ENCODE peak calls at places on chromosomes 16 and 17, in eight cellular contexts. T is OCI-LY7, Q is AG10803, O is fibroblast of lung, Y is breast epithelium, K is fibroblast of mammary gland, M is heart left ventricle, F is cardiac muscle cell. L is an unnamed sample.

GRCh38 chr17:1904273-1905052 is 74.7 kb downstream of the RPA1 start:
- DNase-seq in T (peak; percentile 88), Q (no peak), O (no peak), Y (no peak), K (no peak), M (no peak), F (no peak), L (peak; percentile 42)

GRCh38 chr17:50338645-50339044 is 7.3 kb upstream of the XYLT2 start:
- DNase-seq in T (no peak), Q (no peak), O (no peak), Y (no peak), K (no peak), M (no peak), F (no peak), L (no peak)

GRCh38 chr16:84013787-84014569 is 28.6 kb downstream of the SLC38A8 start:
- DNase-seq in T (peak; percentile 98), Q (no peak), O (peak; percentile 33), Y (no peak), K (peak; percentile 58), M (no peak), F (peak; percentile 41), L (peak; percentile 74)

GRCh38 chr16:84284168-84284722 is 10.4 kb upstream of the WFDC1 start:
- DNase-seq in T (no peak), Q (peak; percentile 48), O (no peak), Y (no peak), K (peak; percentile 60), M (peak; percentile 42), F (peak; percentile 61), L (no peak)

GRCh38 chr16:17301593-17302135 is 169.1 kb downstream of the XYLT1 start:
- DNase-seq in T (peak; percentile 99), Q (no peak), O (no peak), Y (no peak), K (no peak), M (no peak), F (no peak), L (peak; percentile 98)

GRCh38 chr17:78844301-78845005 is 3.8 kb upstream of the USP36 start:
- DNase-seq in T (no peak), Q (peak; percentile 48), O (peak; percentile 34), Y (no peak), K (peak; percentile 28), M (no peak), F (peak; percentile 24), L (no peak)

GRCh38 chr17:62980842-62981241 is 14.8 kb downstream of the TANC2 start:
- DNase-seq in T (no peak), Q (no peak), O (no peak), Y (no peak), K (no peak), M (no peak), F (no peak), L (no peak)

GRCh38 chr16:56936950-56937349 is 5.0 kb downstream of the HERPUD1 start:
- DNase-seq in T (no peak), Q (no peak), O (no peak), Y (no peak), K (no peak), M (no peak), F (no peak), L (no peak)

GRCh38 chr17:53227101-53227500 is 595.6 kb upstream of the KIF2B start:
- DNase-seq in T (no peak), Q (no peak), O (no peak), Y (no peak), K (no peak), M (no peak), F (no peak), L (no peak)

GRCh38 chr17:63387941-63388340 is 58.2 kb downstream of the CYB561 start:
- DNase-seq in T (no peak), Q (no peak), O (no peak), Y (no peak), K (no peak), M (no peak), F (no peak), L (no peak)

GRCh38 chr16:638034-638543 is 2.0 kb upstream of the METTL26 start:
- DNase-seq in T (no peak), Q (no peak), O (no peak), Y (no peak), K (no peak), M (no peak), F (no peak), L (no peak)

GRCh38 chr17:38542286-38542685 is 63.5 kb downstream of the SRCIN1 start:
- DNase-seq in T (no peak), Q (no peak), O (no peak), Y (no peak), K (no peak), M (no peak), F (no peak), L (no peak)

GRCh38 chr17:41452276-41452675 is 11.5 kb upstream of the KRT38 start:
- DNase-seq in T (no peak), Q (no peak), O (no peak), Y (no peak), K (no peak), M (no peak), F (no peak), L (no peak)

GRCh38 chr17:4327638-4328037 is 38.8 kb downstream of the UBE2G1 start:
- DNase-seq in T (no peak), Q (peak; percentile 81), O (peak; percentile 92), Y (no peak), K (peak; percentile 92), M (no peak), F (no peak), L (no peak)

GRCh38 chr16:3938843-3939624 is 58.5 kb upstream of the CREBBP start:
- DNase-seq in T (peak; percentile 52), Q (peak; percentile 91), O (peak; percentile 88), Y (peak; percentile 45), K (no peak), M (peak; percentile 53), F (peak; percentile 91), L (no peak)

GRCh38 chr17:73342549-73343167 is 30.9 kb upstream of the CDC42EP4 start:
- DNase-seq in T (no peak), Q (peak; percentile 65), O (peak; percentile 74), Y (no peak), K (peak; percentile 61), M (no peak), F (peak; percentile 74), L (no peak)

GRCh38 chr16:50939356-50939755 is 197.5 kb downstream of the CYLD start:
- DNase-seq in T (no peak), Q (no peak), O (no peak), Y (no peak), K (no peak), M (no peak), F (no peak), L (no peak)

GRCh38 chr16:11672206-11673090 is 4.2 kb downstream of the SNN start:
- DNase-seq in T (peak; percentile 83), Q (no peak), O (no peak), Y (no peak), K (no peak), M (peak; percentile 55), F (no peak), L (no peak)

GRCh38 chr16:46743232-46743719 is 4.9 kb downstream of the MYLK3 start:
- DNase-seq in T (peak; percentile 86), Q (peak; percentile 63), O (peak; percentile 51), Y (no peak), K (peak; percentile 8), M (no peak), F (peak; percentile 82), L (no peak)

GRCh38 chr17:7777017-7777416 is 57.0 kb upstream of the KDM6B start:
- DNase-seq in T (no peak), Q (no peak), O (no peak), Y (no peak), K (no peak), M (no peak), F (no peak), L (no peak)

GRCh38 chr17:7781467-7781866 is 52.5 kb upstream of the KDM6B start:
- DNase-seq in T (peak; percentile 12), Q (peak; percentile 6), O (peak; percentile 54), Y (no peak), K (no peak), M (no peak), F (peak; percentile 32), L (peak; percentile 30)

GRCh38 chr17:7780736-7781135 is 53.3 kb upstream of the KDM6B start:
- DNase-seq in T (no peak), Q (no peak), O (no peak), Y (no peak), K (no peak), M (no peak), F (no peak), L (no peak)

GRCh38 chr17:7786866-7787265 is 47.2 kb upstream of the KDM6B start:
- DNase-seq in T (no peak), Q (no peak), O (no peak), Y (no peak), K (no peak), M (no peak), F (no peak), L (no peak)

DNA sequence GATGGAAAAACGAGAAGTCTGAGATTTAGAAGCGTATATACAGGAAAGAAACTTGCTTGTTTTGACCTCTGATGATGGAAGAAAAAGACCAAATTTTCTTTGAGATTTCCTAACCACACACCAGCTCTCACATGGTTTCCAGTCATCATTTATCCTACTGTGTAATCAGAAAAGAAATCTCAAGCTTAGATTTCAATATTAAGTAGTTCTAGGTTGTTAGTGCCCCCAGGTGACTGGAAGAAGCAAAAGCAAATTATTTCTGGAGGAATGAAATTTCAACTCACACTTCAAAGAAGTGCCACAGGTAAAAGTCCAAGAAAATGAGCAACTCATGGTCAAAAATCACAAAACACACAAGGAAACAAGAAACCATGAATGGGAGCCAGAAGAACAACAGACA is 51.8 kb upstream of the KDM6B start:
- DNase-seq in T (no peak), Q (peak; percentile 42), O (peak; percentile 45), Y (no peak), K (peak; percentile 62), M (no peak), F (peak; percentile 60), L (no peak)
- TF ChIP-seq CTCF in T (peak; percentile 62), Q (peak; percentile 57), O (peak; percentile 40), Y (no peak), K (peak; percentile 41), M (no peak), F (peak; percentile 35), L (peak; percentile 2)

GRCh38 chr17:80783971-80784370 is 207.7 kb upstream of the CHMP6 start:
- DNase-seq in T (no peak), Q (peak; percentile 58), O (no peak), Y (peak; percentile 28), K (no peak), M (no peak), F (no peak), L (no peak)
- H3K4me3 ChIP-seq in T (no peak overlapping the region), Q (no peak overlapping the region), O (no peak overlapping the region), Y (no peak overlapping the region), K (no peak overlapping the region), M (no peak overlapping the region), F (no peak overlapping the region), L (no peak overlapping the region)

GRCh38 chr16:67013823-67014640 is 14.9 kb upstream of the CBFB start:
- DNase-seq in T (peak; percentile 66), Q (peak; percentile 54), O (peak; percentile 48), Y (peak; percentile 75), K (peak; percentile 47), M (peak; percentile 88), F (peak; percentile 89), L (no peak)
- TF ChIP-seq CTCF in T (peak; percentile 35), Q (no peak), O (no peak), Y (peak; percentile 19), K (no peak), M (peak; percentile 18), F (no peak), L (peak; percentile 28)

DNA sequence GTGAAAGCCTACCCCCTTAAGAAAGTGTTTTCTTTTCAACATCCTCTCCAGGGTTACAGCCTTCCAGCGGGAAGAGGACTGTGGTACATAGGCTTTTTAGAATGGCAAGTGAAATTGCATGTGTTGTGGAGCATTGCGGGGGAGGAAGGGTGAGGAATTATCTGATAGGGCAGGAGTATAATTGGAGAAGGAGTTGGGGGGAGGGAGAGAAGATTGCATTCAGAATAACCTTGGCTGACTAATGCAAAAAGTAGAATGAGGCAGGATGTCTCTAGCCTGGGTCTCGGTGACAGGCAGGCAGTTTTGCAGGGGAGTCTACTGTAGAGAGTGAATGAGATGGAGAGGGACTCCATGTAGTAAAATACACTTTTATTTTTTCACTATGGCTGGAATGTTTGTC is 2.4 kb upstream of the CDH8 start:
- DNase-seq in T (no peak), Q (no peak), O (no peak), Y (no peak), K (no peak), M (no peak), F (no peak), L (no peak)
- H3K4me3 ChIP-seq in T (no peak overlapping the region), Q (no peak overlapping the region), O (no peak overlapping the region), Y (no peak overlapping the region), K (no peak overlapping the region), M (no peak overlapping the region), F (no peak overlapping the region), L (no peak overlapping the region)